ENCODE peak calls at places on chromosomes 5 and 9, in four cellular contexts. One of them, this sample, is unnamed.

GRCh38 chr9:28363180-28363579 is 789.9 kb upstream of the C9orf72 start:
- DNase-seq in IMR-90: no peak
- DNase-seq in body of pancreas: no peak
- DNase-seq in CD8-positive, alpha-beta memory T cell: no peak
- DNase-seq in this sample: no peak

GRCh38 chr9:126637002-126637849 is 23.5 kb downstream of the LMX1B start:
- DNase-seq in IMR-90: no peak
- DNase-seq in body of pancreas: no peak
- DNase-seq in CD8-positive, alpha-beta memory T cell: no peak
- DNase-seq in this sample: no peak

GRCh38 chr5:141493500-141494422 is 4.9 kb downstream of the PCDHGC5 start:
- DNase-seq in IMR-90: peak
- DNase-seq in body of pancreas: no peak
- DNase-seq in CD8-positive, alpha-beta memory T cell: no peak
- DNase-seq in this sample: no peak

GRCh38 chr9:33350310-33350709 is 52.1 kb downstream of the AQP7 start:
- DNase-seq in IMR-90: peak
- DNase-seq in body of pancreas: no peak
- DNase-seq in CD8-positive, alpha-beta memory T cell: no peak
- DNase-seq in this sample: no peak

GRCh38 chr9:133106511-133107244 is 14.4 kb downstream of the RALGDS start:
- DNase-seq in IMR-90: no peak
- DNase-seq in body of pancreas: no peak
- DNase-seq in CD8-positive, alpha-beta memory T cell: no peak
- DNase-seq in this sample: no peak

GRCh38 chr9:2107906-2108451 is 92.8 kb downstream of the SMARCA2 start:
- DNase-seq in IMR-90: no peak
- DNase-seq in body of pancreas: no peak
- DNase-seq in CD8-positive, alpha-beta memory T cell: no peak
- DNase-seq in this sample: no peak

GRCh38 chr9:74443036-74443750 is 53.9 kb upstream of the RORB start:
- DNase-seq in IMR-90: no peak
- DNase-seq in body of pancreas: no peak
- DNase-seq in CD8-positive, alpha-beta memory T cell: no peak
- DNase-seq in this sample: no peak

GRCh38 chr9:2140600-2141223 is 125.6 kb downstream of the SMARCA2 start:
- DNase-seq in IMR-90: no peak
- DNase-seq in body of pancreas: no peak
- DNase-seq in CD8-positive, alpha-beta memory T cell: no peak
- DNase-seq in this sample: no peak

GRCh38 chr5:125558466-125558865 is 812.0 kb upstream of the ZNF608 start:
- DNase-seq in IMR-90: peak
- DNase-seq in body of pancreas: no peak
- DNase-seq in CD8-positive, alpha-beta memory T cell: no peak
- DNase-seq in this sample: no peak

GRCh38 chr9:69430206-69430605 is 105.2 kb downstream of the ENTREP1 start:
- DNase-seq in IMR-90: no peak
- DNase-seq in body of pancreas: no peak
- DNase-seq in CD8-positive, alpha-beta memory T cell: no peak
- DNase-seq in this sample: no peak

GRCh38 chr9:104844710-104845109 is 80.8 kb downstream of the NIPSNAP3B start:
- DNase-seq in IMR-90: no peak
- DNase-seq in body of pancreas: no peak
- DNase-seq in CD8-positive, alpha-beta memory T cell: no peak
- DNase-seq in this sample: no peak

GRCh38 chr9:117400131-117400530 is 14.7 kb downstream of the ASTN2 start:
- DNase-seq in IMR-90: no peak
- DNase-seq in body of pancreas: peak
- DNase-seq in CD8-positive, alpha-beta memory T cell: no peak
- DNase-seq in this sample: no peak

GRCh38 chr9:131640438-131641181 is 95.3 kb downstream of the PRRT1B start:
- DNase-seq in IMR-90: no peak
- DNase-seq in body of pancreas: no peak
- DNase-seq in CD8-positive, alpha-beta memory T cell: no peak
- DNase-seq in this sample: no peak

GRCh38 chr5:17004441-17005086 is 68.5 kb upstream of the MYO10 start:
- DNase-seq in IMR-90: no peak
- DNase-seq in body of pancreas: no peak
- DNase-seq in CD8-positive, alpha-beta memory T cell: no peak
- DNase-seq in this sample: no peak

GRCh38 chr9:97572196-97572891 is 60.8 kb downstream of the TSTD2 start:
- DNase-seq in IMR-90: no peak
- DNase-seq in body of pancreas: no peak
- DNase-seq in CD8-positive, alpha-beta memory T cell: no peak
- DNase-seq in this sample: no peak

GRCh38 chr9:70987986-70988385 is 133.4 kb downstream of the TRPM3 start:
- DNase-seq in IMR-90: peak
- DNase-seq in body of pancreas: no peak
- DNase-seq in CD8-positive, alpha-beta memory T cell: no peak
- DNase-seq in this sample: no peak

GRCh38 chr5:141343242-141343952 is at the start of gene PCDHGA3:
- DNase-seq in IMR-90: peak
- DNase-seq in body of pancreas: no peak
- DNase-seq in CD8-positive, alpha-beta memory T cell: no peak
- DNase-seq in this sample: no peak

GRCh38 chr9:36788534-36788933 is 215.8 kb downstream of the MELK start:
- DNase-seq in IMR-90: no peak
- DNase-seq in body of pancreas: no peak
- DNase-seq in CD8-positive, alpha-beta memory T cell: no peak
- DNase-seq in this sample: no peak

GRCh38 chr5:66960373-66961137 is 236.0 kb downstream of the CD180 start:
- DNase-seq in IMR-90: peak
- DNase-seq in body of pancreas: no peak
- DNase-seq in CD8-positive, alpha-beta memory T cell: no peak
- DNase-seq in this sample: no peak

GRCh38 chr5:134226441-134227192 is 744 bp upstream of the PPP2CA start:
- DNase-seq in IMR-90: peak
- DNase-seq in body of pancreas: no peak
- DNase-seq in CD8-positive, alpha-beta memory T cell: no peak
- DNase-seq in this sample: no peak

GRCh38 chr9:128094166-128094949 is 26.3 kb downstream of the SLC25A25 start:
- DNase-seq in IMR-90: peak
- DNase-seq in body of pancreas: peak
- DNase-seq in CD8-positive, alpha-beta memory T cell: peak
- DNase-seq in this sample: peak

GRCh38 chr9:105647595-105648349 is 14.5 kb upstream of the TAL2 start:
- DNase-seq in IMR-90: peak
- DNase-seq in body of pancreas: no peak
- DNase-seq in CD8-positive, alpha-beta memory T cell: no peak
- DNase-seq in this sample: no peak

GRCh38 chr5:82713811-82714210 is 363.4 kb downstream of the TMEM167A start:
- DNase-seq in IMR-90: no peak
- DNase-seq in body of pancreas: no peak
- DNase-seq in CD8-positive, alpha-beta memory T cell: no peak
- DNase-seq in this sample: no peak

GRCh38 chr9:84761137-84761808 is 91.7 kb downstream of the NTRK2 start:
- DNase-seq in IMR-90: no peak
- DNase-seq in body of pancreas: no peak
- DNase-seq in CD8-positive, alpha-beta memory T cell: no peak
- DNase-seq in this sample: no peak
- H3K27ac ChIP-seq in IMR-90: no peak
- H3K27ac ChIP-seq in body of pancreas: no peak
- H3K27ac ChIP-seq in CD8-positive, alpha-beta memory T cell: no peak
- H3K27ac ChIP-seq in this sample: no peak

DNA sequence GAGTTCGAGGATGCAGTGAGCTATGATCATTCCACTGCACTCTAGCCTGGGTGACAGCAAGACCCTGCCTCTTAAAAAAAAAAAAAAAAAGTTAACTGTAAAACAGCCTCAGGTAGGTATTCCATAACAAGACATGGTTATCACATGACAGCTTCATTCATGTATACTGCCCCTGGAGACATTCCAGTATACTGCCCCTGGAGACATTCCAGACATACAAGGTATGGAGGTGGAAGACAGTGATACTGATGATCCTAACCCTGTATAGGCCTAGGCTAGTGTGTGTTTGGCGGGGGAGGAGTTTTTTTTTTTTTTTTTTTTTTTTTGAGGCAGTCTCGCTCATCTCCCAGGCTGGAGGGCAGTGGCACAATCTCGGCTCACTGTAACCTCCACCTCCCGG is 105.5 kb downstream of the RICTOR start:
- DNase-seq in IMR-90: no peak
- DNase-seq in body of pancreas: no peak
- DNase-seq in CD8-positive, alpha-beta memory T cell: no peak
- DNase-seq in this sample: no peak
- H3K4me3 ChIP-seq in IMR-90: no peak
- H3K4me3 ChIP-seq in body of pancreas: no peak
- H3K4me3 ChIP-seq in CD8-positive, alpha-beta memory T cell: no peak
- H3K4me3 ChIP-seq in this sample: no peak

DNA sequence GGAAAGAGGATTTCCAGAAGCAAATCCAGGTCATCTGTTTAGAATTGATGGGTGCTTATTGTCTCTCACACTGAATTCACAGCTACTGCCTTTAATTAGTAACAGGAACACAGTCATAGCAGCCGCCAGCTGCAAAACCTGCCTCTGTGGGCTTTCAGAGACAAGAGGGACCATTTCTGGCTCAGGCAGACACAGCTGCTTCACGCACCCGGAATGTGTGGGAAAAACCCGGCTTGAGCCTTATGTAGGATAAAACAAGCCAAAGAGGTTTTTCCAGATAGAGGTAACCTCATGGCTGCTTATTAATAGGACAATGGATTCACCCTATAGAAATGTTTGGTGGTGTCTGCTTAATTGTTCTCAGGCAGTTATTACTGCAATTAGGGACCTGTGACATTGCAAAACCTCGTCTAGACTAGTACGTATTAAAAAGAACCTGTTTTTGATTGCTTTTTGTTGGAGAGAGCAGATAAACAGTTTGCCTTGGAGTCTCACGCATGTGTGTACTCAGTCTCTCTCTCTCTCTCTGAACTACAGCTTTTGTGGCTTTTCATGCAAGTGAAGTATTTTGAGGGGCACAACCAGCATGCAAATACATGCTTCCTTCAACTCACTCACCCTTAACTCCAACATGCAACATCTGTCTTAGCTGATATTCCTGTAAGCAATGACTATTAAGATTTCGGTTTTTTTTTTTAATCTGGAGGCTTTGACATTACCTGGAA is 302.7 kb downstream of the PLK2 start:
- DNase-seq in IMR-90: peak
- DNase-seq in body of pancreas: peak
- DNase-seq in CD8-positive, alpha-beta memory T cell: no peak
- DNase-seq in this sample: no peak
- H3K27ac ChIP-seq in IMR-90: no peak
- H3K27ac ChIP-seq in body of pancreas: no peak
- H3K27ac ChIP-seq in CD8-positive, alpha-beta memory T cell: no peak
- H3K27ac ChIP-seq in this sample: no peak

GRCh38 chr5:140109818-140110733 is 3.8 kb upstream of the PURA start:
- DNase-seq in IMR-90: no peak
- DNase-seq in body of pancreas: no peak
- DNase-seq in CD8-positive, alpha-beta memory T cell: no peak
- DNase-seq in this sample: no peak

GRCh38 chr5:140113180-140113698 is 670 bp upstream of the PURA start:
- DNase-seq in IMR-90: no peak
- DNase-seq in body of pancreas: no peak
- DNase-seq in CD8-positive, alpha-beta memory T cell: peak
- DNase-seq in this sample: peak

GRCh38 chr5:140111859-140112551 is 1.9 kb upstream of the PURA start:
- DNase-seq in IMR-90: no peak
- DNase-seq in body of pancreas: no peak
- DNase-seq in CD8-positive, alpha-beta memory T cell: no peak
- DNase-seq in this sample: no peak

GRCh38 chr5:140112685-140113179 is 1.2 kb upstream of the PURA start:
- DNase-seq in IMR-90: peak
- DNase-seq in body of pancreas: no peak
- DNase-seq in CD8-positive, alpha-beta memory T cell: no peak
- DNase-seq in this sample: no peak

DNA sequence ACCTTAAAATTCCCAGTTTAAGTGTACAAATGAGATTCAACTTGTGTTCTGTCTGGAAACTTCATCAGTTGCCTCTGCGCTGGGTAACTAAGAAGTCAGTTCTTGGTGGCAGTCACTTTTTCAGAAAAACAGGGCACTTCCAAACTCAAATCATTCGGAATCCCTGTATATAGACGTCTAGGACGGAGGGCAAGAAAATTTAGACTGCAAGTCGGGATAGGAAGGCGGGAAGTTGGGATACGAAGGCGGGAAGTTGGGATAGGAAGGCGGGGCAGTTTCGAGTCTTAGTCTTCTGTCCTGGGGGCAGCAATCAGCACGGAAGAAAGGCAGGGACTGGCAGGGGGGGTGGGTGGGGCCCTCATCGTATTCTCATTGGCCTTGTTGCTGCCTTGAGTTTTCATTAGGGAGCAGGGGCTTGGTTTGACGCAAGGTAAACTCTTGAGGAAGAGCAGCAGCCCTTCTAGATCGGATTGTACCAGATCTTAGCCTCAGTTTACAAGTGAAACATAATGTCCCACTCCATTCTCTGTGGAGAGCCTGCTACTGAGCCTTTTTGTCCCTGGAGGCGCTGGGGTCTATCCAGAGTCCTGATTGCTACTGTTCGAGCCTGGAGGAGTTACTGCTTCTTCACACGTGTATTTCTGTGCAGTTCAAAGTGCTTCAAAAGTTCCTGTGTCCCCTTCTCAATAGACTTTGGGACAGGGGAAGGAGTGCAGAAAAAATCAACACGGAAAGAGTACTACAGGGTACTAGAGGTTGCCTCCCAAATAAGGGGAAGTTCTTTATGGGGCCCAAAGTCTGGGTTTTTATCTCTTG is 2.7 kb upstream of the PURA start:
- DNase-seq in IMR-90: no peak
- DNase-seq in body of pancreas: no peak
- DNase-seq in CD8-positive, alpha-beta memory T cell: no peak
- DNase-seq in this sample: no peak
- H3K4me3 ChIP-seq in IMR-90: no peak
- H3K4me3 ChIP-seq in body of pancreas: no peak
- H3K4me3 ChIP-seq in CD8-positive, alpha-beta memory T cell: no peak
- H3K4me3 ChIP-seq in this sample: no peak